ENCODE peak calls at places on chromosomes 1 and 21, in seven cellular contexts. G, A, E, S, P, M and V are unnamed samples.

GRCh38 chr1:109312978-109313775 is 6.4 kb upstream of the MYBPHL start:
- DNase-seq in P (no peak), G (peak), M (no peak), S (no peak), A (no peak), E (no peak), V (no peak)

GRCh38 chr1:43061803-43062202 is 103.1 kb upstream of the SLC2A1 start:
- DNase-seq in E (no peak), A (no peak), M (no peak), P (no peak), S (no peak), G (no peak), V (no peak)

GRCh38 chr21:32328595-32328994 is 29.9 kb downstream of the MRAP start:
- DNase-seq in G (no peak), P (no peak), E (no peak), S (no peak), A (no peak), M (no peak), V (no peak)

GRCh38 chr1:61050541-61051454 is 31.6 kb upstream of the NFIA start:
- DNase-seq in A (no peak), S (no peak), G (peak), M (peak), P (peak), E (no peak), V (peak)

GRCh38 chr1:153548722-153549695 is at the start of gene S100A3:
- DNase-seq in G (no peak), E (no peak), P (peak), A (no peak), M (no peak), S (no peak), V (peak)

GRCh38 chr1:58898739-58899580 is 115.1 kb upstream of the JUN start:
- DNase-seq in A (no peak), S (no peak), M (peak), E (no peak), G (no peak), P (no peak), V (no peak)

GRCh38 chr1:76269175-76269574 is 194.6 kb downstream of the ST6GALNAC3 start:
- DNase-seq in P (no peak), M (no peak), A (no peak), S (no peak), G (no peak), E (no peak), V (no peak)

GRCh38 chr1:241972703-241973375 is 15.3 kb downstream of the BECN2 start:
- DNase-seq in G (no peak), M (no peak), S (no peak), P (no peak), E (no peak), A (no peak), V (peak)

GRCh38 chr1:113943028-113943811 is 14.1 kb downstream of the HIPK1 start:
- DNase-seq in A (no peak), P (no peak), S (no peak), M (no peak), E (no peak), G (no peak), V (no peak)